ENCODE peak calls at places on chromosome 3, in eight cellular contexts. B, P, G, R, W, L, S and Y are unnamed samples.

GRCh38 chr3:72031581-72031980 is 246.6 kb upstream of the PROK2 start:
- DNase-seq in B (peak), P (no peak), G (no peak), R (no peak), W (peak), L (no peak), S (peak), Y (no peak)

GRCh38 chr3:104244680-104245079 is 1122.0 kb upstream of the ALCAM start:
- DNase-seq in B (no peak), P (no peak), G (no peak), R (no peak), W (no peak), L (no peak), S (peak), Y (no peak)

GRCh38 chr3:55870576-55870975 is 383.5 kb upstream of the WNT5A start:
- DNase-seq in B (no peak), P (no peak), G (no peak), R (no peak), W (no peak), L (no peak), S (no peak), Y (no peak)

GRCh38 chr3:97952280-97952679 is 20.0 kb downstream of the RIOX2 start:
- DNase-seq in B (peak), P (no peak), G (no peak), R (no peak), W (peak), L (no peak), S (peak), Y (no peak)

GRCh38 chr3:4633078-4634004 is 140.2 kb downstream of the ITPR1 start:
- DNase-seq in B (peak), P (peak), G (peak), R (peak), W (peak), L (no peak), S (peak), Y (peak)

GRCh38 chr3:186075489-186075888 is 33.4 kb downstream of the ETV5 start:
- DNase-seq in B (no peak), P (no peak), G (no peak), R (no peak), W (no peak), L (no peak), S (no peak), Y (no peak)

GRCh38 chr3:135581806-135582205 is 383.7 kb upstream of the PPP2R3A start:
- DNase-seq in B (no peak), P (no peak), G (no peak), R (no peak), W (no peak), L (no peak), S (no peak), Y (no peak)

GRCh38 chr3:104549099-104549714 is 817.5 kb upstream of the ALCAM start:
- DNase-seq in B (no peak), P (no peak), G (no peak), R (no peak), W (peak), L (no peak), S (no peak), Y (no peak)

GRCh38 chr3:187970106-187970505 is 183.9 kb upstream of the LPP start:
- DNase-seq in B (no peak), P (no peak), G (no peak), R (no peak), W (no peak), L (no peak), S (no peak), Y (no peak)

GRCh38 chr3:157088133-157088488 is 71.8 kb downstream of the CCNL1 start:
- DNase-seq in B (no peak), P (no peak), G (no peak), R (no peak), W (no peak), L (no peak), S (no peak), Y (no peak)

GRCh38 chr3:79063629-79064028 is 704.2 kb downstream of the ROBO1 start:
- DNase-seq in B (no peak), P (no peak), G (peak), R (no peak), W (no peak), L (no peak), S (peak), Y (no peak)

GRCh38 chr3:149342413-149343340 is 9.2 kb upstream of the TM4SF18 start:
- DNase-seq in B (no peak), P (no peak), G (peak), R (no peak), W (peak), L (no peak), S (peak), Y (peak)

GRCh38 chr3:105967117-105967516 is 98.3 kb upstream of the CBLB start:
- DNase-seq in B (no peak), P (no peak), G (peak), R (no peak), W (peak), L (no peak), S (peak), Y (no peak)

GRCh38 chr3:55885721-55886120 is 398.6 kb upstream of the WNT5A start:
- DNase-seq in B (no peak), P (no peak), G (peak), R (no peak), W (peak), L (no peak), S (peak), Y (peak)

GRCh38 chr3:48493203-48493501 is 10.8 kb downstream of the SHISA5 start:
- DNase-seq in B (no peak), P (no peak), G (no peak), R (no peak), W (no peak), L (peak), S (no peak), Y (no peak)

GRCh38 chr3:149968216-149968615 is 2.5 kb downstream of the PFN2 start:
- DNase-seq in B (no peak), P (no peak), G (no peak), R (no peak), W (no peak), L (no peak), S (no peak), Y (peak)

GRCh38 chr3:62134061-62134496 is 239.3 kb downstream of the FEZF2 start:
- DNase-seq in B (peak), P (no peak), G (no peak), R (peak), W (peak), L (no peak), S (peak), Y (peak)

GRCh38 chr3:168322941-168323340 is 227.2 kb upstream of the GOLIM4 start:
- DNase-seq in B (no peak), P (no peak), G (no peak), R (no peak), W (no peak), L (no peak), S (no peak), Y (peak)

GRCh38 chr3:88000853-88001252 is 58.0 kb downstream of the CGGBP1 start:
- DNase-seq in B (no peak), P (peak), G (no peak), R (no peak), W (peak), L (no peak), S (no peak), Y (peak)

GRCh38 chr3:124401841-124402240 is 328.4 kb upstream of the UMPS start:
- DNase-seq in B (no peak), P (no peak), G (no peak), R (no peak), W (peak), L (no peak), S (peak), Y (no peak)

GRCh38 chr3:154161806-154162205 is 40.6 kb downstream of the ARHGEF26 start:
- DNase-seq in B (no peak), P (no peak), G (no peak), R (no peak), W (peak), L (no peak), S (no peak), Y (no peak)

GRCh38 chr3:31268868-31269267 is 263.9 kb upstream of the STT3B start:
- DNase-seq in B (no peak), P (no peak), G (no peak), R (no peak), W (no peak), L (no peak), S (no peak), Y (no peak)

GRCh38 chr3:172698650-172699049 is 12.2 kb downstream of the NCEH1 start:
- DNase-seq in B (peak), P (no peak), G (no peak), R (no peak), W (no peak), L (peak), S (no peak), Y (no peak)

GRCh38 chr3:158095302-158095997 is 10.8 kb downstream of the SHOX2 start:
- DNase-seq in B (no peak), P (no peak), G (no peak), R (no peak), W (no peak), L (no peak), S (no peak), Y (no peak)

GRCh38 chr3:152556731-152557254 is 278.1 kb upstream of the P2RY1 start:
- DNase-seq in B (peak), P (no peak), G (no peak), R (no peak), W (peak), L (peak), S (peak), Y (peak)

GRCh38 chr3:58688563-58688962 is 22.0 kb upstream of the FAM3D start:
- DNase-seq in B (no peak), P (no peak), G (no peak), R (no peak), W (no peak), L (no peak), S (no peak), Y (no peak)

GRCh38 chr3:23748398-23749110 is 57.2 kb upstream of the UBE2E1 start:
- DNase-seq in B (peak), P (peak), G (no peak), R (no peak), W (peak), L (no peak), S (peak), Y (no peak)

GRCh38 chr3:126713229-126713628 is 9.2 kb downstream of the CHCHD6 start:
- DNase-seq in B (no peak), P (no peak), G (no peak), R (no peak), W (no peak), L (no peak), S (no peak), Y (no peak)

GRCh38 chr3:34008836-34009479 is 210.5 kb downstream of the PDCD6IP start:
- DNase-seq in B (no peak), P (no peak), G (no peak), R (no peak), W (no peak), L (no peak), S (no peak), Y (no peak)

GRCh38 chr3:34013818-34014576 is 215.6 kb downstream of the PDCD6IP start:
- DNase-seq in B (no peak), P (no peak), G (no peak), R (no peak), W (no peak), L (no peak), S (no peak), Y (no peak)

GRCh38 chr3:34012102-34012461 is 213.7 kb downstream of the PDCD6IP start:
- DNase-seq in B (peak), P (no peak), G (peak), R (peak), W (peak), L (no peak), S (peak), Y (peak)

GRCh38 chr3:34009480-34009844 is 211.0 kb downstream of the PDCD6IP start:
- DNase-seq in B (no peak), P (no peak), G (no peak), R (no peak), W (peak), L (no peak), S (no peak), Y (peak)

DNA sequence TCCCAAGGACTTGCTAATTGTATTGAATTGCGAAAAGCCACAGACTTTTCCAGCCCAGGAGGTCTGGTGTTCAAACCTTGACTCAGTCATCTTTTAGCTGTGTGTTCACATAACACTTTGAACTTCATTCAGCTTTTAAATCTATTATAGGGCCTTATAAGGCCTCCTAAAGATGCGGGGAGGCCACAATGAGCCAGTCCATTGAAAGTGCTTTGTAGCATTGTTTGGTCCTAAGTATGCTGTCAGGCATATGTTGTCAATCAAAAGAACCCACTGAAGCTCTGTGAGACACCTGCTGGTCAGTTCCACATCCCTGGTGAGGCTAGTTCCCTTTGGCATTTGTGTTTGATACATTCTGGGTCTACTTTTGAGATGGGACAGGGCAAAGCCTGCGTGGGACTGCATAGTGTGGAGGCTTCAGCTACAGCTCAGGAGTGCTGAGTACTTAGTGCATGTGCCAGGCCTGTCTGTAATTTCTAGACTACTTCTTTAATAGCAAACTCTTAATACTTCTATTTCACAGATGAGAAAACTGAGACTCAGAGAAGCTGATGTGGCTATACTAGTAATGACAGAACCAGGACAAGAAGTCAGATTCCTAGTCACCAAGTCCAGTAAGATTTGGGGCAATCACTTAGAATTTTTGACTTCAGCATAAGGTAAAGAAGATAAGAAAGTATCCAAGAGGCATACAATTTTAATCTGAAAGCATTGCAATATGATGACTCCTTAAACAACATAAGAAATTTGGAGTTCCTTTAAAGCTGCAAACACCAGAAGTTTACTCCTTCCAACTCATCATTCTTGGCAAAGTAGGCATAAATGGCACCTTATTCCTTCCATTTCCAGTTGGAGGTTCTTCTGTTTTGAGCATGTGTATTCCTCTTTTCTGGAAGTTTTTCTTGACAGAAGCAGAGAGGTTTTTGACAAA is 213.0 kb downstream of the PDCD6IP start:
- DNase-seq in B (no peak), P (no peak), G (no peak), R (peak), W (peak), L (no peak), S (peak), Y (peak)
- TF ChIP-seq CTCF in B (no peak), P (no peak), G (no peak), R (peak), W (peak), L (no peak), S (peak), Y (peak)

GRCh38 chr3:50323614-50324199 is 1.2 kb upstream of the HYAL2 start:
- DNase-seq in B (no peak), P (peak), G (no peak), R (no peak), W (no peak), L (peak), S (no peak), Y (no peak)
- TF ChIP-seq CTCF in B (no peak), P (no peak), G (no peak), R (no peak), W (no peak), L (no peak), S (no peak), Y (no peak)

GRCh38 chr3:134369231-134369741 is 5.0 kb downstream of the AMOTL2 start:
- DNase-seq in B (no peak), P (no peak), G (no peak), R (no peak), W (peak), L (peak), S (peak), Y (peak)
- TF ChIP-seq CTCF in B (no peak), P (no peak), G (no peak), R (no peak), W (no peak), L (no peak), S (no peak), Y (no peak)

GRCh38 chr3:99712291-99712954 is 74.0 kb downstream of the COL8A1 start:
- DNase-seq in B (no peak), P (no peak), G (no peak), R (no peak), W (no peak), L (no peak), S (no peak), Y (no peak)
- TF ChIP-seq CTCF in B (no peak), P (no peak), G (no peak), R (no peak), W (no peak), L (no peak), S (no peak), Y (no peak)

DNA sequence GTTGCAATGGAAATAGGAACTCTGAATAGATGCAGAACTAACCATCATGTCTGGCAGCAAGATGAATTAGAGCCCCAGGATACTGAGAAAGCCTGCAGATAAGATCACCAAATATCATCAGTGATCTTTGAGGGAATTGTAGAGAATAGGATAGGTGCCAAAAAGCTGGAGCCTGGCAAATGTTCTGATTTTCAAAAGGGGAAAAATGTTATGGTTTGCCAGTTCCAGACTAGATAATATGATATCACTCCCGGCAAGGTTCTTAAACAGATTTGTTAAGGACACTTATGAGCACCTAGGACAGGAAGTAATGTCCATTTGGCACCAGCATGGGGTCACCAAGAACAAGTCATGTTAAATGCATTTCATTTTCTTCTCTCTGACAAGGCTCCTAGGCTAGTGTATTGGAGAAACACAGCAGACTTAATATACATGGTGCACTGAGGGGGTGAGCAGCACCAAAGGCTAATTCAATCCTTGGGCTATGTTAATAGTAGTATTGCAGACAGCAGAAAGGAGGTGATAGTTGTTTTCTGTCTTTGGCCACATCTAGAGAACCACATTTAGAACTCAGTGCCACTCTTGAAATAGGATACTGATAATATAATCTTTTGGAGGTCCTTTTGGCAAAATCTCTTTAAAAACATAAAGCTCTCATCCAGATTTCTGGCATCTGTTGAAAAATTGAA is 4.8 kb downstream of the SRGAP3 start:
- DNase-seq in B (no peak), P (no peak), G (no peak), R (no peak), W (no peak), L (no peak), S (no peak), Y (no peak)
- TF ChIP-seq CTCF in B (no peak), P (no peak), G (no peak), R (no peak), W (no peak), L (no peak), S (no peak), Y (no peak)

GRCh38 chr3:141729240-141729639 is 8.9 kb upstream of the RNF7 start:
- DNase-seq in B (no peak), P (no peak), G (no peak), R (no peak), W (no peak), L (no peak), S (no peak), Y (no peak)
- TF ChIP-seq CTCF in B (no peak), P (no peak), G (no peak), R (peak), W (no peak), L (no peak), S (peak), Y (no peak)

DNA sequence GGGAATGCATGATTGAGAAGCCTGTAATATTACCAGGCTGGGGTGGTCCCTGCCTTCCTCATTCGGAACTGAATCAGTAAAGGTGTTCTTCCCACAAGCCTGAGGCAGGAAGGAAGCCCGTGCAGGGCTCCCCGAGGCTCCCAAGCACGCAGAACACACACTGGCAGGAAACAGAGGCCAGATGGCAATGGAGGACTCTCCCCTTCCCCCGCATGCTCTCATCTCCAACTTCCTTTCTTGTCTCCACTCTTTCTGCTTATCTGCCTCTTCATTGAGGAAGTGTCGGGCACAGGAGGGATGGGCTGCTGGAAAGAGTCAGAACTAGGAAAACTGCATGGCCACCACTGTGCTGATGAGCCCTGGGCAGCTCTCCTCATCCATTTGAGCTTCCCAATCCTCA is 123.5 kb downstream of the NUP210 start:
- DNase-seq in B (no peak), P (no peak), G (no peak), R (no peak), W (no peak), L (peak), S (no peak), Y (no peak)
- TF ChIP-seq CTCF in B (no peak), P (no peak), G (no peak), R (no peak), W (no peak), L (no peak), S (no peak), Y (no peak)

DNA sequence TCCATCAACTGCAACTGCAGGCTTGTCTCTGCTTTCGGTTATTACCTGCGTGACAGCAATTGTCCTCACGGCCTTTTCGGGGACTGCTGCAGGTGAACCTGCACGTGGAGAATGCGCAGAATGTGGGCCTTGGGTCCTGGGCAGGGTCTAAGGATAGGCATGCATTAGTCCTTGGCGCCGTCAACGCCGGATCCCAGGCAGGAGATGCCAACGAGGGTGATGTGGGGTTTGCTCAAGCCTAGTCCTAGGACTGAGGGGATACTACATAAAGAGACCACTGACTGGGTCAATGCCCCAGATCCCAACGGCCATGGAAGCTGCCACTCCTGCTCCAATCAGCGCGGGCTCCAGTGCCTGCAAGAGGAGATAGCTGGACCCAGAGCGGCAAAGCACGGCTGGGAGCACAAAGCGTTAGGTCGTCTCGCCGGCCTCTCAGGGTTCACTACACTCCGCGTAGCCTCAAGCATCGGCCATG is 448 bp upstream of the RBM15B start:
- DNase-seq in B (no peak), P (no peak), G (no peak), R (no peak), W (no peak), L (no peak), S (no peak), Y (no peak)
- TF ChIP-seq CTCF in B (no peak), P (no peak), G (no peak), R (no peak), W (no peak), L (no peak), S (peak), Y (no peak)